ENCODE peak calls at places on chromosomes 16 and 17, in six cellular contexts. F is SW 1271; R is ascending aorta; S is stimulated activated CD8-positive, alpha-beta memory T cell treated with anti-CD3 and anti-CD28 coated beads, Interleukin-7, amount 100 ng/mL, for 1 hour; Y is naive thymus-derived CD8-positive, alpha-beta T cell; M is CD8-positive, alpha-beta memory T cell. N is an unnamed sample.
A peak's percentile ranks its signal among the peaks of the same experiment; 100 is the strongest.

GRCh38 chr17:81102352-81102751 is 63.0 kb upstream of the PVALEF start:
- DNase-seq in M (no peak), F (no peak), R (no peak), Y (no peak), S (no peak), N (no peak)

GRCh38 chr16:17470002-17470870 is 524 bp downstream of the XYLT1 start:
- DNase-seq in R (no peak), S (no peak), Y (peak; percentile 24), F (no peak), M (peak; percentile 58), N (no peak)

GRCh38 chr16:65044861-65045260 is 77.0 kb downstream of the CDH11 start:
- DNase-seq in R (no peak), S (no peak), F (no peak), Y (no peak), M (no peak), N (no peak)

GRCh38 chr16:14321542-14321941 is 250.4 kb downstream of the MRTFB start:
- DNase-seq in Y (no peak), R (no peak), F (no peak), M (no peak), S (no peak), N (no peak)

GRCh38 chr17:81379523-81379942 is 15.7 kb upstream of the BAHCC1 start:
- DNase-seq in F (no peak), Y (no peak), S (no peak), M (no peak), R (no peak), N (no peak)

GRCh38 chr17:2028737-2029136 is 1.2 kb upstream of the DPH1 start:
- DNase-seq in S (no peak), M (no peak), R (no peak), F (no peak), Y (no peak), N (no peak)

GRCh38 chr16:84029297-84030096 is 13.1 kb downstream of the SLC38A8 start:
- DNase-seq in M (no peak), Y (no peak), S (no peak), R (no peak), F (no peak), N (no peak)

GRCh38 chr16:68086336-68086821 is 1.2 kb downstream of the NFATC3 start:
- DNase-seq in M (no peak), F (no peak), R (no peak), Y (no peak), S (no peak), N (no peak)

GRCh38 chr16:88445583-88445960 is 7.5 kb upstream of the ZFPM1 start:
- DNase-seq in F (no peak), Y (no peak), S (no peak), R (no peak), M (no peak), N (no peak)

GRCh38 chr17:51467336-51467735 is 207.0 kb downstream of the UTP18 start:
- DNase-seq in R (no peak), M (no peak), F (no peak), Y (no peak), S (no peak), N (no peak)

GRCh38 chr17:43979011-43979410 is 25.3 kb upstream of the PYY start:
- DNase-seq in S (no peak), M (no peak), Y (no peak), F (no peak), R (no peak), N (no peak)

GRCh38 chr16:71373073-71373472 is 14.6 kb downstream of the CALB2 start:
- DNase-seq in F (no peak), S (no peak), R (no peak), Y (no peak), M (no peak), N (no peak)

GRCh38 chr17:3979276-3979583 is 15.0 kb upstream of the ATP2A3 start:
- DNase-seq in Y (no peak), S (no peak), R (no peak), M (no peak), F (no peak), N (no peak)

GRCh38 chr17:11296994-11297393 is 56.0 kb downstream of the SHISA6 start:
- DNase-seq in Y (no peak), R (no peak), F (no peak), S (no peak), M (no peak), N (no peak)

GRCh38 chr16:23081675-23082119 is 67.6 kb downstream of the USP31 start:
- DNase-seq in Y (no peak), F (no peak), R (no peak), S (no peak), M (no peak), N (no peak)

GRCh38 chr16:88882358-88883030 is 16.0 kb upstream of the PABPN1L start:
- DNase-seq in Y (no peak), S (no peak), M (no peak), R (no peak), F (no peak), N (no peak)

GRCh38 chr17:6070280-6070894 is at the start of gene WSCD1:
- DNase-seq in M (no peak), R (no peak), S (no peak), F (no peak), Y (no peak), N (no peak)

GRCh38 chr17:8122923-8123694 is 797 bp downstream of the HES7 start:
- DNase-seq in M (peak; percentile 59), S (no peak), Y (no peak), F (no peak), R (no peak), N (no peak)

N was measured in HS-27A.